ENCODE peak calls at places on chromosomes 7 and 10, in six cellular contexts. One of them, this sample, is unnamed.

GRCh38 chr10:72321248-72322029 is 33.3 kb downstream of the DNAJB12 start:
- DNase-seq in fibroblast of pulmonary artery: no peak
- DNase-seq in nephron progenitor cell: no peak
- DNase-seq in heart right ventricle: no peak
- DNase-seq in activated CD4-positive, alpha-beta T cell treated with anti-CD3 and anti-CD28 coated beads, Interleukin-2, amount 50 U/mL, for 48 hours: no peak
- DNase-seq in cardiac fibroblast: no peak
- DNase-seq in this sample: no peak

GRCh38 chr10:110364531-110364937 is 59.8 kb upstream of the SMNDC1 start:
- DNase-seq in fibroblast of pulmonary artery: no peak
- DNase-seq in nephron progenitor cell: no peak
- DNase-seq in heart right ventricle: no peak
- DNase-seq in activated CD4-positive, alpha-beta T cell treated with anti-CD3 and anti-CD28 coated beads, Interleukin-2, amount 50 U/mL, for 48 hours: peak; percentile 72
- DNase-seq in cardiac fibroblast: no peak
- DNase-seq in this sample: peak; percentile 20

GRCh38 chr10:95987685-95988426 is 55.5 kb upstream of the CCNJ start:
- DNase-seq in fibroblast of pulmonary artery: no peak
- DNase-seq in nephron progenitor cell: no peak
- DNase-seq in heart right ventricle: no peak
- DNase-seq in activated CD4-positive, alpha-beta T cell treated with anti-CD3 and anti-CD28 coated beads, Interleukin-2, amount 50 U/mL, for 48 hours: no peak
- DNase-seq in cardiac fibroblast: no peak
- DNase-seq in this sample: no peak

GRCh38 chr10:75234017-75234682 is 1.6 kb downstream of the COMTD1 start:
- DNase-seq in fibroblast of pulmonary artery: peak; percentile 84
- DNase-seq in nephron progenitor cell: peak; percentile 98
- DNase-seq in heart right ventricle: peak; percentile 94
- DNase-seq in activated CD4-positive, alpha-beta T cell treated with anti-CD3 and anti-CD28 coated beads, Interleukin-2, amount 50 U/mL, for 48 hours: peak; percentile 98
- DNase-seq in cardiac fibroblast: peak; percentile 88
- DNase-seq in this sample: no peak

GRCh38 chr7:102412548-102412947 is 16.4 kb downstream of the PRKRIP1 start:
- DNase-seq in fibroblast of pulmonary artery: peak; percentile 39
- DNase-seq in nephron progenitor cell: no peak
- DNase-seq in heart right ventricle: peak; percentile 38
- DNase-seq in activated CD4-positive, alpha-beta T cell treated with anti-CD3 and anti-CD28 coated beads, Interleukin-2, amount 50 U/mL, for 48 hours: peak; percentile 55
- DNase-seq in cardiac fibroblast: peak; percentile 52
- DNase-seq in this sample: peak; percentile 15

GRCh38 chr10:31136951-31137885 is 105.6 kb upstream of the ZNF438 start:
- DNase-seq in fibroblast of pulmonary artery: peak; percentile 25
- DNase-seq in nephron progenitor cell: no peak
- DNase-seq in heart right ventricle: no peak
- DNase-seq in activated CD4-positive, alpha-beta T cell treated with anti-CD3 and anti-CD28 coated beads, Interleukin-2, amount 50 U/mL, for 48 hours: no peak
- DNase-seq in cardiac fibroblast: peak; percentile 20
- DNase-seq in this sample: no peak

GRCh38 chr7:128172151-128172550 is 68.9 kb upstream of the LEP start:
- DNase-seq in fibroblast of pulmonary artery: no peak
- DNase-seq in nephron progenitor cell: no peak
- DNase-seq in heart right ventricle: no peak
- DNase-seq in activated CD4-positive, alpha-beta T cell treated with anti-CD3 and anti-CD28 coated beads, Interleukin-2, amount 50 U/mL, for 48 hours: no peak
- DNase-seq in cardiac fibroblast: no peak
- DNase-seq in this sample: no peak

GRCh38 chr10:118447478-118447877 is 105.4 kb upstream of the FAM204A start:
- DNase-seq in fibroblast of pulmonary artery: peak; percentile 29
- DNase-seq in nephron progenitor cell: no peak
- DNase-seq in heart right ventricle: peak; percentile 37
- DNase-seq in activated CD4-positive, alpha-beta T cell treated with anti-CD3 and anti-CD28 coated beads, Interleukin-2, amount 50 U/mL, for 48 hours: no peak
- DNase-seq in cardiac fibroblast: peak; percentile 14
- DNase-seq in this sample: no peak